ENCODE peak calls at places on chromosomes 6 and 20, in six cellular contexts. One of them, this sample, is unnamed.

GRCh38 chr6:49550413-49551125 is at the start of gene C6orf141:
- DNase-seq in NCI-H748 treated with DMSO at 0.1 percent for 48 hours: peak; percentile 82
- DNase-seq in OCI-M1: no peak
- DNase-seq in T-cell: no peak
- DNase-seq in activated CD4-positive, alpha-beta T cell treated with anti-CD3 and anti-CD28 coated beads for 36 hours: peak; percentile 62
- DNase-seq in stimulated activated CD4-positive, alpha-beta T cell treated with anti-CD3 and anti-CD28 coated beads, Interleukin-2, amount 100 ng/mL, for 48 hours: peak; percentile 17
- DNase-seq in this sample: peak; percentile 73

GRCh38 chr6:21634582-21634981 is 41.0 kb downstream of the SOX4 start:
- DNase-seq in NCI-H748 treated with DMSO at 0.1 percent for 48 hours: no peak
- DNase-seq in OCI-M1: no peak
- DNase-seq in T-cell: no peak
- DNase-seq in activated CD4-positive, alpha-beta T cell treated with anti-CD3 and anti-CD28 coated beads for 36 hours: no peak
- DNase-seq in stimulated activated CD4-positive, alpha-beta T cell treated with anti-CD3 and anti-CD28 coated beads, Interleukin-2, amount 100 ng/mL, for 48 hours: no peak
- DNase-seq in this sample: no peak

GRCh38 chr6:119544325-119545150 is 195.0 kb upstream of the MAN1A1 start:
- DNase-seq in NCI-H748 treated with DMSO at 0.1 percent for 48 hours: no peak
- DNase-seq in OCI-M1: no peak
- DNase-seq in T-cell: no peak
- DNase-seq in activated CD4-positive, alpha-beta T cell treated with anti-CD3 and anti-CD28 coated beads for 36 hours: no peak
- DNase-seq in stimulated activated CD4-positive, alpha-beta T cell treated with anti-CD3 and anti-CD28 coated beads, Interleukin-2, amount 100 ng/mL, for 48 hours: no peak
- DNase-seq in this sample: no peak

GRCh38 chr6:83044211-83044768 is 21.4 kb downstream of the UBE3D start:
- DNase-seq in NCI-H748 treated with DMSO at 0.1 percent for 48 hours: no peak
- DNase-seq in OCI-M1: no peak
- DNase-seq in T-cell: no peak
- DNase-seq in activated CD4-positive, alpha-beta T cell treated with anti-CD3 and anti-CD28 coated beads for 36 hours: no peak
- DNase-seq in stimulated activated CD4-positive, alpha-beta T cell treated with anti-CD3 and anti-CD28 coated beads, Interleukin-2, amount 100 ng/mL, for 48 hours: no peak
- DNase-seq in this sample: no peak

GRCh38 chr6:142683688-142684087 is 261.3 kb downstream of the HIVEP2 start:
- DNase-seq in NCI-H748 treated with DMSO at 0.1 percent for 48 hours: no peak
- DNase-seq in OCI-M1: no peak
- DNase-seq in T-cell: no peak
- DNase-seq in activated CD4-positive, alpha-beta T cell treated with anti-CD3 and anti-CD28 coated beads for 36 hours: no peak
- DNase-seq in stimulated activated CD4-positive, alpha-beta T cell treated with anti-CD3 and anti-CD28 coated beads, Interleukin-2, amount 100 ng/mL, for 48 hours: no peak
- DNase-seq in this sample: no peak

GRCh38 chr6:130434174-130434873 is 68.5 kb downstream of the TMEM200A start:
- DNase-seq in NCI-H748 treated with DMSO at 0.1 percent for 48 hours: no peak
- DNase-seq in OCI-M1: no peak
- DNase-seq in T-cell: no peak
- DNase-seq in activated CD4-positive, alpha-beta T cell treated with anti-CD3 and anti-CD28 coated beads for 36 hours: no peak
- DNase-seq in stimulated activated CD4-positive, alpha-beta T cell treated with anti-CD3 and anti-CD28 coated beads, Interleukin-2, amount 100 ng/mL, for 48 hours: no peak
- DNase-seq in this sample: peak; percentile 18

GRCh38 chr6:110537208-110538123 is 61.1 kb upstream of the SLC22A16 start:
- DNase-seq in NCI-H748 treated with DMSO at 0.1 percent for 48 hours: no peak
- DNase-seq in OCI-M1: peak; percentile 69
- DNase-seq in T-cell: no peak
- DNase-seq in activated CD4-positive, alpha-beta T cell treated with anti-CD3 and anti-CD28 coated beads for 36 hours: no peak
- DNase-seq in stimulated activated CD4-positive, alpha-beta T cell treated with anti-CD3 and anti-CD28 coated beads, Interleukin-2, amount 100 ng/mL, for 48 hours: no peak
- DNase-seq in this sample: no peak

GRCh38 chr6:47144306-47144705 is 102.2 kb upstream of the ADGRF1 start:
- DNase-seq in NCI-H748 treated with DMSO at 0.1 percent for 48 hours: no peak
- DNase-seq in OCI-M1: peak; percentile 33
- DNase-seq in T-cell: no peak
- DNase-seq in activated CD4-positive, alpha-beta T cell treated with anti-CD3 and anti-CD28 coated beads for 36 hours: no peak
- DNase-seq in stimulated activated CD4-positive, alpha-beta T cell treated with anti-CD3 and anti-CD28 coated beads, Interleukin-2, amount 100 ng/mL, for 48 hours: no peak
- DNase-seq in this sample: no peak

GRCh38 chr6:624979-625378 is 31.9 kb downstream of the HUS1B start:
- DNase-seq in NCI-H748 treated with DMSO at 0.1 percent for 48 hours: no peak
- DNase-seq in OCI-M1: peak; percentile 48
- DNase-seq in T-cell: no peak
- DNase-seq in activated CD4-positive, alpha-beta T cell treated with anti-CD3 and anti-CD28 coated beads for 36 hours: no peak
- DNase-seq in stimulated activated CD4-positive, alpha-beta T cell treated with anti-CD3 and anti-CD28 coated beads, Interleukin-2, amount 100 ng/mL, for 48 hours: no peak
- DNase-seq in this sample: no peak

GRCh38 chr20:7856756-7857155 is 83.5 kb downstream of the HAO1 start:
- DNase-seq in NCI-H748 treated with DMSO at 0.1 percent for 48 hours: no peak
- DNase-seq in OCI-M1: peak; percentile 17
- DNase-seq in T-cell: no peak
- DNase-seq in activated CD4-positive, alpha-beta T cell treated with anti-CD3 and anti-CD28 coated beads for 36 hours: no peak
- DNase-seq in stimulated activated CD4-positive, alpha-beta T cell treated with anti-CD3 and anti-CD28 coated beads, Interleukin-2, amount 100 ng/mL, for 48 hours: no peak
- DNase-seq in this sample: no peak

GRCh38 chr6:1657116-1657776 is 47.5 kb downstream of the FOXC1 start:
- DNase-seq in NCI-H748 treated with DMSO at 0.1 percent for 48 hours: no peak
- DNase-seq in OCI-M1: no peak
- DNase-seq in T-cell: no peak
- DNase-seq in activated CD4-positive, alpha-beta T cell treated with anti-CD3 and anti-CD28 coated beads for 36 hours: no peak
- DNase-seq in stimulated activated CD4-positive, alpha-beta T cell treated with anti-CD3 and anti-CD28 coated beads, Interleukin-2, amount 100 ng/mL, for 48 hours: no peak
- DNase-seq in this sample: no peak

GRCh38 chr6:80439721-80440488 is 333.4 kb downstream of the BCKDHB start:
- DNase-seq in NCI-H748 treated with DMSO at 0.1 percent for 48 hours: no peak
- DNase-seq in OCI-M1: no peak
- DNase-seq in T-cell: no peak
- DNase-seq in activated CD4-positive, alpha-beta T cell treated with anti-CD3 and anti-CD28 coated beads for 36 hours: no peak
- DNase-seq in stimulated activated CD4-positive, alpha-beta T cell treated with anti-CD3 and anti-CD28 coated beads, Interleukin-2, amount 100 ng/mL, for 48 hours: no peak
- DNase-seq in this sample: no peak